ENCODE peak calls at places on chromosome X, in six cellular contexts. One of them, this sample, is unnamed.

GRCh38 chrX:43003939-43004338 is 226.0 kb upstream of the PPP1R2C start:
- DNase-seq in NCI-H2171 treated with DMSO at 0.1 percent for 48 hours: no peak
- DNase-seq in activated T-cell treated with anti-CD3 and anti-CD28 coated beads, Interleukin-2, amount 50 U/mL, for 72 hours: no peak
- DNase-seq in heart left ventricle: no peak
- DNase-seq in Caki2: no peak
- DNase-seq in ovary: no peak
- DNase-seq in this sample: no peak

GRCh38 chrX:113275769-113276168 is 435.1 kb upstream of the AMOT start:
- DNase-seq in NCI-H2171 treated with DMSO at 0.1 percent for 48 hours: no peak
- DNase-seq in activated T-cell treated with anti-CD3 and anti-CD28 coated beads, Interleukin-2, amount 50 U/mL, for 72 hours: no peak
- DNase-seq in heart left ventricle: no peak
- DNase-seq in Caki2: no peak
- DNase-seq in ovary: no peak
- DNase-seq in this sample: no peak

GRCh38 chrX:40094041-40094899 is 3.5 kb downstream of the BCOR start:
- DNase-seq in NCI-H2171 treated with DMSO at 0.1 percent for 48 hours: no peak
- DNase-seq in activated T-cell treated with anti-CD3 and anti-CD28 coated beads, Interleukin-2, amount 50 U/mL, for 72 hours: no peak
- DNase-seq in heart left ventricle: peak; percentile 77
- DNase-seq in Caki2: no peak
- DNase-seq in ovary: no peak
- DNase-seq in this sample: no peak

GRCh38 chrX:47030339-47030738 is 47.9 kb upstream of the RGN start:
- DNase-seq in NCI-H2171 treated with DMSO at 0.1 percent for 48 hours: peak; percentile 52
- DNase-seq in activated T-cell treated with anti-CD3 and anti-CD28 coated beads, Interleukin-2, amount 50 U/mL, for 72 hours: peak; percentile 23
- DNase-seq in heart left ventricle: no peak
- DNase-seq in Caki2: peak; percentile 21
- DNase-seq in ovary: no peak
- DNase-seq in this sample: peak; percentile 4

GRCh38 chrX:103918050-103918449 is 44.4 kb upstream of the TMSB15B start:
- DNase-seq in NCI-H2171 treated with DMSO at 0.1 percent for 48 hours: peak; percentile 86
- DNase-seq in activated T-cell treated with anti-CD3 and anti-CD28 coated beads, Interleukin-2, amount 50 U/mL, for 72 hours: peak; percentile 50
- DNase-seq in heart left ventricle: no peak
- DNase-seq in Caki2: peak; percentile 71
- DNase-seq in ovary: peak; percentile 68
- DNase-seq in this sample: peak; percentile 32

GRCh38 chrX:15600071-15600470 is 689 bp downstream of the ACE2 start:
- DNase-seq in NCI-H2171 treated with DMSO at 0.1 percent for 48 hours: no peak
- DNase-seq in activated T-cell treated with anti-CD3 and anti-CD28 coated beads, Interleukin-2, amount 50 U/mL, for 72 hours: no peak
- DNase-seq in heart left ventricle: no peak
- DNase-seq in Caki2: no peak
- DNase-seq in ovary: no peak
- DNase-seq in this sample: no peak

GRCh38 chrX:110003167-110004156 is 548 bp downstream of the TMEM164 start:
- DNase-seq in NCI-H2171 treated with DMSO at 0.1 percent for 48 hours: peak; percentile 6
- DNase-seq in activated T-cell treated with anti-CD3 and anti-CD28 coated beads, Interleukin-2, amount 50 U/mL, for 72 hours: peak; percentile 9
- DNase-seq in heart left ventricle: no peak
- DNase-seq in Caki2: no peak
- DNase-seq in ovary: peak; percentile 28
- DNase-seq in this sample: no peak

GRCh38 chrX:9456250-9457074 is 8.4 kb upstream of the TBL1X start:
- DNase-seq in NCI-H2171 treated with DMSO at 0.1 percent for 48 hours: no peak
- DNase-seq in activated T-cell treated with anti-CD3 and anti-CD28 coated beads, Interleukin-2, amount 50 U/mL, for 72 hours: peak; percentile 32
- DNase-seq in heart left ventricle: no peak
- DNase-seq in Caki2: no peak
- DNase-seq in ovary: no peak
- DNase-seq in this sample: no peak

GRCh38 chrX:38699116-38699515 is 102.1 kb upstream of the MID1IP1 start:
- DNase-seq in NCI-H2171 treated with DMSO at 0.1 percent for 48 hours: no peak
- DNase-seq in activated T-cell treated with anti-CD3 and anti-CD28 coated beads, Interleukin-2, amount 50 U/mL, for 72 hours: no peak
- DNase-seq in heart left ventricle: no peak
- DNase-seq in Caki2: no peak
- DNase-seq in ovary: no peak
- DNase-seq in this sample: no peak

GRCh38 chrX:55342533-55343501 is 78.1 kb upstream of the PAGE3 start:
- DNase-seq in NCI-H2171 treated with DMSO at 0.1 percent for 48 hours: peak; percentile 4
- DNase-seq in activated T-cell treated with anti-CD3 and anti-CD28 coated beads, Interleukin-2, amount 50 U/mL, for 72 hours: peak; percentile 37
- DNase-seq in heart left ventricle: no peak
- DNase-seq in Caki2: peak; percentile 4
- DNase-seq in ovary: no peak
- DNase-seq in this sample: peak; percentile 13

GRCh38 chrX:120380699-120381098 is 18.8 kb downstream of the ATP1B4 start:
- DNase-seq in NCI-H2171 treated with DMSO at 0.1 percent for 48 hours: peak; percentile 22
- DNase-seq in activated T-cell treated with anti-CD3 and anti-CD28 coated beads, Interleukin-2, amount 50 U/mL, for 72 hours: peak; percentile 21
- DNase-seq in heart left ventricle: no peak
- DNase-seq in Caki2: peak; percentile 14
- DNase-seq in ovary: no peak
- DNase-seq in this sample: peak; percentile 3

GRCh38 chrX:102976290-102976689 is 39.2 kb downstream of the RAB40AL start:
- DNase-seq in NCI-H2171 treated with DMSO at 0.1 percent for 48 hours: no peak
- DNase-seq in activated T-cell treated with anti-CD3 and anti-CD28 coated beads, Interleukin-2, amount 50 U/mL, for 72 hours: no peak
- DNase-seq in heart left ventricle: no peak
- DNase-seq in Caki2: no peak
- DNase-seq in ovary: no peak
- DNase-seq in this sample: no peak